ENCODE peak calls at places on chromosome X, in seven cellular contexts. Z is uterus, D is ovary, M is heart left ventricle, Y is right lobe of liver, T is endothelial cell of umbilical vein, U is thyroid gland. E is an unnamed sample.

GRCh38 chrX:147917700-147918694 is 6.3 kb downstream of the FMR1 start:
- DNase-seq in Z (no peak), D (no peak), M (no peak), Y (no peak), T (peak; percentile 20), U (no peak), E (no peak)

GRCh38 chrX:16826207-16826606 is 39.9 kb downstream of the TXLNG start:
- DNase-seq in Z (no peak), D (no peak), M (no peak), Y (no peak), T (peak; percentile 50), U (no peak), E (no peak)

GRCh38 chrX:119218198-119218597 is 17.9 kb upstream of the PGRMC1 start:
- DNase-seq in Z (no peak), D (no peak), M (no peak), Y (no peak), T (peak; percentile 4), U (no peak), E (no peak)

GRCh38 chrX:17621566-17622270 is 115.6 kb upstream of the SCML1 start:
- DNase-seq in Z (no peak), D (no peak), M (no peak), Y (no peak), T (no peak), U (no peak), E (no peak)

GRCh38 chrX:106899276-106899675 is 3.9 kb downstream of the RIPPLY1 start:
- DNase-seq in Z (no peak), D (no peak), M (no peak), Y (no peak), T (no peak), U (no peak), E (no peak)

GRCh38 chrX:69305333-69306062 is 140.2 kb upstream of the PJA1 start:
- DNase-seq in Z (no peak), D (no peak), M (no peak), Y (no peak), T (no peak), U (peak; percentile 13), E (no peak)

GRCh38 chrX:130741584-130741983 is 161.4 kb downstream of the ENOX2 start:
- DNase-seq in Z (no peak), D (no peak), M (no peak), Y (no peak), T (peak; percentile 39), U (no peak), E (no peak)

GRCh38 chrX:51192104-51192503 is 140.5 kb upstream of the NUDT10 start:
- DNase-seq in Z (no peak), D (no peak), M (no peak), Y (no peak), T (no peak), U (no peak), E (no peak)

GRCh38 chrX:119030990-119031389 is 41.8 kb upstream of the CT47C1 start:
- DNase-seq in Z (no peak), D (no peak), M (no peak), Y (no peak), T (peak; percentile 39), U (no peak), E (no peak)

GRCh38 chrX:48700246-48700645 is 3.7 kb downstream of the SUV39H1 start:
- DNase-seq in Z (no peak), D (no peak), M (no peak), Y (no peak), T (no peak), U (no peak), E (no peak)

GRCh38 chrX:33725556-33726232 is 406.4 kb downstream of the FAM47A start:
- DNase-seq in Z (peak; percentile 35), D (no peak), M (no peak), Y (no peak), T (peak; percentile 16), U (peak; percentile 68), E (no peak)

GRCh38 chrX:136199365-136199764 is 51.8 kb downstream of the MAP7D3 start:
- DNase-seq in Z (no peak), D (no peak), M (no peak), Y (no peak), T (no peak), U (no peak), E (no peak)

GRCh38 chrX:30657542-30658238 is 4.5 kb downstream of the GK start:
- DNase-seq in Z (no peak), D (no peak), M (no peak), Y (no peak), T (no peak), U (no peak), E (no peak)

DNA sequence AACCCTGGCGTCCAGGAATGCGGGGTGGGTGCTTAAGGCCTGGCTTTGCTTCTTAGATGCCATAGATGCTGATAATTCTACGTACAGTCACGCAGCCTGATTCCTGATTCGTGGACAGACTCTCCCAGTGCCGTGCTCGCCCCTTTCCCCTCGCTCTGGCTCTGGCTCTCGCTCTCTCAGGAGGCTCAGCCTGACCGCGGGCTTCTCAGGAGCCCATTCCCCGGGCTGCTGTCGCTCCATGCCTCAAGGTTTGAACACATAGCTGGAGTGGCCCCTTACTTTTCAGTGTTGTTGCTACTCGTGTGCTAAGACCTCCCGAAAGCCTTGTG is 59.2 kb upstream of the ZC4H2 start:
- DNase-seq in Z (no peak), D (peak; percentile 28), M (no peak), Y (peak; percentile 24), T (no peak), U (peak; percentile 31), E (no peak)
- H3K27ac ChIP-seq in Z (peak overlapping the region; percentile 73), D (peak overlapping the region; percentile 58), M (no peak overlapping the region), Y (peak overlapping the region; percentile 34), T (no peak overlapping the region), U (peak overlapping the region; percentile 76), E (peak overlapping the region; percentile 81)

GRCh38 chrX:153925739-153926593 is at the start of gene ARHGAP4:
- DNase-seq in Z (no peak), D (peak; percentile 37), M (no peak), Y (peak; percentile 36), T (no peak), U (no peak), E (peak; percentile 53)
- TF ChIP-seq POLR2A in Z (no peak), D (no peak), M (no peak), Y (no peak), T (peak; percentile 28), U (no peak), E (no peak)

GRCh38 chrX:153932220-153932915 is 2.5 kb downstream of the NAA10 start:
- DNase-seq in Z (no peak), D (no peak), M (no peak), Y (no peak), T (no peak), U (no peak), E (no peak)
- H3K4me1 ChIP-seq in Z (peaks cover 5% of the 10 kb centered on the region), D (peaks cover 10% of the 10 kb centered on the region), M (peaks cover 18% of the 10 kb centered on the region), Y (no peaks in the 10 kb centered on the region), T (peaks cover 11% of the 10 kb centered on the region), U (peaks cover 3% of the 10 kb centered on the region), E (no peaks in the 10 kb centered on the region)

GRCh38 chrX:9148626-9149385 is 114.9 kb upstream of the FAM9B start:
- DNase-seq in Z (peak; percentile 28), D (no peak), M (no peak), Y (no peak), T (no peak), U (peak; percentile 31), E (no peak)
- H3K27ac ChIP-seq in Z (peak overlapping the region; percentile 70), D (no peak overlapping the region), M (no peak overlapping the region), Y (no peak overlapping the region), T (no peak overlapping the region), U (no peak overlapping the region), E (no peak overlapping the region)

DNA sequence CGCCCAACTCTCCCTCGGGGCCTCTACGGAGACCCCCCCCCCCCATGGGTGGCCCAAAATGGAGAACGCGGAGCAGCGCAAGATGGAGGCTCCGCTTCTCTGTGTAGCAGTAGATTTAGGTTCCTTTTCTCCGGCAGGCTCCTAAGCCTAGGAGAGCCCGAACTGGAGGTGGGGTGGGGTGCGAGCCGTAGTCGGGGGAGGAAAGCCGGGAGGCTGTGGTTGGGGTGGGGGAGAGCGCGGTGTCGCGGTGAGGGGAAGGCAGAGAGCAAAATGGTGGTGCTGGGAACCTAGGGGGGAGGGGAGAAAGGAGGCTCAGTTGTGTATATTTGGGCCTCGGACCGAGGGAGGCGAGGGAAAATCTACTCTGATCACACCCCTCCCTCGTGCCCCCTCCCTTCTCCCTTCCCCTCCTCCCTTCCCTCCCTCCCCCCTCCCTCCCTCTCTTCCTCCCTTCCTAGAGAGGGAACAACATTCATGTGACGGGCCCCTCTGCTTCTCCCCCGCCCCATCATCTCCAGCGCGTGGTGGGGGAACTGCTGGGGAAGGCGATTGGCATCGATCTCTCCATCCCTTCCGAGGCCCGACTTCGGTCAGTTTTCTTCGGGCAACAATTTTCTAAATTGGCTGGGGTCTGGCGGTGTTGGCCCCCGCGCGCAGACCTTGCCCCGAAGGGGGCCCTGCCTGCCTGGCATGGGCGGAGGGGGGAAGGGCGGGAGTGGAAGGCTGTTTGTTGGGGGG is at the start of gene STAG2:
- DNase-seq in Z (peak; percentile 86), D (peak; percentile 78), M (peak; percentile 70), Y (peak; percentile 64), T (peak; percentile 74), U (peak; percentile 66), E (peak; percentile 55)
- TF ChIP-seq POLR2A in Z (no peak), D (peak; percentile 57), M (no peak), Y (no peak), T (no peak), U (no peak), E (no peak)